ENCODE peak calls at places on chromosome 9, in seven cellular contexts. U is GM03348; V is stimulated activated CD4-positive, alpha-beta T cell treated with anti-CD3 and anti-CD28 coated beads, Interleukin-4, amount 100 ng/mL, for 24 hours; S is CD4-positive, CD25-positive, alpha-beta regulatory T cell; B is retinal pigment epithelial cell; R is NCI-H774; A is adipocyte. X is an unnamed sample.
A peak's percentile ranks its signal among the peaks of the same experiment; 100 is the strongest.

GRCh38 chr9:15416880-15417279 is 5.8 kb upstream of the SNAPC3 start:
- DNase-seq in U (peak; percentile 41), R (peak; percentile 10), S (peak; percentile 24), B (no peak), V (peak; percentile 58), A (peak; percentile 68), X (no peak)

GRCh38 chr9:127880143-127880542 is 2.7 kb upstream of the AK1 start:
- DNase-seq in B (no peak), A (no peak), V (no peak), U (no peak), S (no peak), R (no peak), X (no peak)

GRCh38 chr9:122056484-122056883 is 36.6 kb downstream of the TTLL11 start:
- DNase-seq in U (no peak), B (no peak), R (no peak), A (no peak), V (no peak), S (no peak), X (no peak)

GRCh38 chr9:121463026-121463827 is 36.4 kb downstream of the GGTA1 start:
- DNase-seq in S (no peak), U (peak; percentile 39), V (peak; percentile 7), B (no peak), R (no peak), A (peak; percentile 46), X (no peak)

GRCh38 chr9:127991017-127991756 is 10.4 kb upstream of the EEIG1 start:
- DNase-seq in B (no peak), S (no peak), V (no peak), U (no peak), A (no peak), R (peak; percentile 87), X (no peak)

GRCh38 chr9:72809586-72809985 is 143.3 kb downstream of the ALDH1A1 start:
- DNase-seq in R (no peak), U (no peak), B (no peak), S (no peak), A (no peak), V (no peak), X (no peak)

GRCh38 chr9:87547665-87548064 is 50.0 kb downstream of the DAPK1 start:
- DNase-seq in R (no peak), U (no peak), V (no peak), B (no peak), S (no peak), A (no peak), X (no peak)

GRCh38 chr9:91421987-91422765 is 1.5 kb downstream of the NFIL3 start:
- DNase-seq in R (peak; percentile 5), S (no peak), A (peak; percentile 53), V (no peak), B (no peak), U (peak; percentile 33), X (no peak)

GRCh38 chr9:35490910-35491465 is 1.1 kb downstream of the RUSC2 start:
- DNase-seq in U (no peak), V (no peak), A (peak; percentile 64), B (no peak), R (no peak), S (no peak), X (no peak)

GRCh38 chr9:92181296-92181695 is 66.1 kb upstream of the SPTLC1 start:
- DNase-seq in V (no peak), A (no peak), B (no peak), S (no peak), R (no peak), U (no peak), X (no peak)

GRCh38 chr9:72199253-72199652 is 50.0 kb downstream of the GDA start:
- DNase-seq in U (no peak), A (no peak), R (no peak), B (no peak), S (no peak), V (no peak), X (no peak)

GRCh38 chr9:136328011-136328621 is 777 bp downstream of the GPSM1 start:
- DNase-seq in U (peak; percentile 39), A (peak; percentile 36), S (no peak), B (no peak), V (no peak), R (no peak), X (no peak)

GRCh38 chr9:23821400-23822181 is 4.4 kb downstream of the ELAVL2 start:
- DNase-seq in A (peak; percentile 57), S (no peak), R (no peak), U (no peak), V (no peak), B (no peak), X (peak; percentile 32)

GRCh38 chr9:133064241-133065069 is 2.7 kb downstream of the CEL start:
- DNase-seq in B (no peak), R (no peak), S (no peak), U (no peak), A (no peak), V (no peak), X (no peak)

GRCh38 chr9:37428345-37428744 is 5.8 kb downstream of the GRHPR start:
- DNase-seq in B (no peak), A (no peak), S (no peak), U (no peak), V (no peak), R (no peak), X (no peak)

GRCh38 chr9:127424669-127424986 is 446 bp downstream of the ZNF79 start:
- DNase-seq in V (peak; percentile 49), S (peak; percentile 13), U (no peak), A (no peak), B (no peak), R (no peak), X (no peak)

X was measured in SHP77 treated with DMSO at 0.1 percent for 48 hours.